ENCODE peak calls at places on chromosomes 11 and 22, in four cellular contexts. S is stomach, Q is endodermal cell, O is WERI-Rb-1. R is an unnamed sample.

GRCh38 chr11:112928136-112928535 is 33.1 kb upstream of the NCAM1 start:
- DNase-seq in S (no peak), Q (no peak), O (no peak), R (no peak)

GRCh38 chr11:38971141-38971540 is 2373.1 kb upstream of the RAG2 start:
- DNase-seq in S (no peak), Q (no peak), O (no peak), R (no peak)

GRCh38 chr22:20131856-20132685 is 467 bp downstream of the ZDHHC8 start:
- DNase-seq in S (peak; percentile 38), Q (no peak), O (no peak), R (peak; percentile 82)

GRCh38 chr11:19122966-19123615 is 6.1 kb downstream of the ZDHHC13 start:
- DNase-seq in S (no peak), Q (no peak), O (no peak), R (no peak)

GRCh38 chr11:125057370-125058060 is 5.6 kb upstream of the SLC37A2 start:
- DNase-seq in S (no peak), Q (no peak), O (no peak), R (no peak)

GRCh38 chr22:41001722-41002122 is 50.5 kb downstream of the RBX1 start:
- DNase-seq in S (no peak), Q (no peak), O (no peak), R (no peak)

GRCh38 chr11:70378506-70379134 is 19.7 kb upstream of the CTTN start:
- DNase-seq in S (no peak), Q (no peak), O (no peak), R (no peak)

GRCh38 chr22:27108425-27109114 is 451.2 kb downstream of the MIAT start:
- DNase-seq in S (peak; percentile 39), Q (no peak), O (peak; percentile 50), R (no peak)

GRCh38 chr11:67248653-67249052 is 17.6 kb upstream of the GRK2 start:
- DNase-seq in S (no peak), Q (no peak), O (no peak), R (no peak)

GRCh38 chr11:61693897-61694840 is 14.0 kb downstream of the DAGLA start:
- DNase-seq in S (no peak), Q (no peak), O (no peak), R (peak; percentile 70)

GRCh38 chr11:116581349-116581748 is 191.4 kb downstream of the BUD13 start:
- DNase-seq in S (no peak), Q (peak; percentile 70), O (no peak), R (no peak)

GRCh38 chr11:116580828-116581227 is 192.0 kb downstream of the BUD13 start:
- DNase-seq in S (no peak), Q (peak; percentile 94), O (peak; percentile 59), R (peak; percentile 95)

GRCh38 chr11:116577273-116577672 is 195.5 kb downstream of the BUD13 start:
- DNase-seq in S (no peak), Q (no peak), O (no peak), R (no peak)

GRCh38 chr11:116579857-116580727 is 192.7 kb downstream of the BUD13 start:
- DNase-seq in S (no peak), Q (peak; percentile 84), O (peak; percentile 80), R (peak; percentile 83)

GRCh38 chr11:116578971-116579687 is 193.7 kb downstream of the BUD13 start:
- DNase-seq in S (no peak), Q (peak; percentile 79), O (no peak), R (peak; percentile 59)
- H3K27me3 ChIP-seq in S (peaks cover 2% of the 10 kb centered on the region), Q (peaks cover 79% of the 10 kb centered on the region), O (no peaks in the 10 kb centered on the region), R (peaks cover 71% of the 10 kb centered on the region)

DNA sequence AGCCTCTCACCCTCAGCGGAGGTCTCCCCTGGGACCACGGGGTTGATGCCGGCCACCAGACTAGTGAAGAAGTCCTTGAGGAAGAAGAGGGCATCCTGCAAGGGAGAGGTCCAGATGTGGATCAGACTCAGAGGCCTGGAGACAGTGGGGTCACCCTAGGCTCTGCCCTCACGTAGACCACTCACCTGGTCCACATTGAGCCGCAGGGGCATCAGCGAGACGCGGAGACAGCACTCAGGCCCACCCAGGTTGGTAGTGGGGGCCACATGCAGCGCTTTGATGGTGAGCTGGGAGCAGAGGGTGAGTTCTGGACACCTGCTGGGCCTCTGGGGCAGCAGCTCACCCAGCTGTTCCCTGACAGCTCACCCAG is 18.9 kb downstream of the ATG2A start:
- DNase-seq in S (no peak), Q (no peak), O (no peak), R (peak; percentile 39)
- H3K36me3 ChIP-seq in S (peaks cover 86% of the 10 kb centered on the region), Q (no peaks in the 10 kb centered on the region), O (peaks cover 22% of the 10 kb centered on the region), R (peaks cover 7% of the 10 kb centered on the region)

GRCh38 chr11:64675417-64676252 is 47.4 kb downstream of the NRXN2 start:
- DNase-seq in S (no peak), Q (no peak), O (peak; percentile 62), R (no peak)
- H3K27me3 ChIP-seq in S (no peaks in the 10 kb centered on the region), Q (no peaks in the 10 kb centered on the region), O (no peaks in the 10 kb centered on the region), R (peaks cover 1% of the 10 kb centered on the region)

GRCh38 chr11:47274495-47275235 is 4.7 kb downstream of the MADD start:
- DNase-seq in S (no peak), Q (no peak), O (no peak), R (no peak)
- H3K36me3 ChIP-seq in S (peaks cover 58% of the 10 kb centered on the region), Q (peaks cover 26% of the 10 kb centered on the region), O (peaks cover 59% of the 10 kb centered on the region), R (peaks cover 10% of the 10 kb centered on the region)

GRCh38 chr11:46385169-46386004 is 3.9 kb downstream of the MDK start:
- DNase-seq in S (no peak), Q (no peak), O (no peak), R (no peak)
- H3K27me3 ChIP-seq in S (peaks cover under 1% of the 10 kb centered on the region), Q (peaks cover 59% of the 10 kb centered on the region), O (peaks cover 2% of the 10 kb centered on the region), R (peaks cover 27% of the 10 kb centered on the region)

DNA sequence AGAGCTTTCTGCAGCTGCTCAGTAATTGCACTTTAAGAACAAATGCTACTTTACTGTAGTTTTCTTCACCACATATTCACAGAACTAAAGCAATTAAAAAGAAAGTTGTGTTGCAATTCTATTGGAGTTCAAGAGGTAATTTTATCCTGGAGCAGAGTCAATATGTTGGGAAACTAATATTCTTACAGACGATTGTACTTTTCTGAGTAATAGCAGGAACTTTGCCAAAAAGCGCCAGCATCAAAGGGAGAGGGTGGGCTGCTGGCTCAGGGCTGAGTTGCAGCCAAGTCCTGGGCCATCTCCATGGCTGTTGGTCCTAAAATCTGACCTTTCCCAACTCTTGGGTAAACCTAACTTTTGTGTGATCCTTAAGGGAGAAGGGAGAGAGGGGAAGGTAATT is 73.6 kb upstream of the MYO18B start:
- DNase-seq in S (no peak), Q (no peak), O (no peak), R (no peak)
- H3K36me3 ChIP-seq in S (no peaks in the 10 kb centered on the region), Q (no peaks in the 10 kb centered on the region), O (peaks cover 6% of the 10 kb centered on the region), R (no peaks in the 10 kb centered on the region)